ENCODE peak calls at places on chromosomes 1 and 21, in ten cellular contexts. Y, Z, F, Q, S, C, I, T, O and L are unnamed samples.

GRCh38 chr21:32403201-32403701 is 9.3 kb upstream of the EVA1C start:
- DNase-seq in C (peak), O (peak), T (no peak), S (peak), Q (peak), I (peak), F (peak), Y (peak), Z (no peak), L (peak)

GRCh38 chr1:165883056-165883455 is 55.6 kb downstream of the UCK2 start:
- DNase-seq in F (no peak), S (no peak), Y (no peak), I (peak), O (no peak), Z (no peak), C (peak), Q (no peak), T (no peak), L (no peak)

GRCh38 chr1:17163789-17164666 is 40.9 kb upstream of the PADI1 start:
- DNase-seq in F (no peak), O (no peak), Y (no peak), S (no peak), T (no peak), Q (no peak), Z (no peak), I (no peak), C (no peak), L (no peak)

GRCh38 chr21:17348357-17348756 is 164.5 kb upstream of the CXADR start:
- DNase-seq in Q (no peak), Y (no peak), C (no peak), S (no peak), I (no peak), O (no peak), F (no peak), T (no peak), Z (no peak), L (no peak)

GRCh38 chr1:182141040-182141439 is 79.5 kb upstream of the ZNF648 start:
- DNase-seq in Y (no peak), Q (no peak), C (no peak), O (no peak), T (no peak), F (no peak), S (no peak), I (no peak), Z (no peak), L (no peak)

GRCh38 chr1:16249838-16250241 is 12.9 kb upstream of the CPLANE2 start:
- DNase-seq in Z (peak), Y (no peak), C (peak), I (peak), Q (peak), T (no peak), F (peak), O (no peak), S (peak), L (peak)

GRCh38 chr21:46385846-46386725 is 62.1 kb downstream of the PCNT start:
- DNase-seq in Q (no peak), O (no peak), F (no peak), I (no peak), T (no peak), Y (no peak), Z (peak), C (no peak), S (no peak), L (no peak)

GRCh38 chr1:184558691-184559090 is 171.9 kb downstream of the C1orf21 start:
- DNase-seq in Z (no peak), I (no peak), Q (no peak), T (no peak), O (no peak), F (no peak), Y (no peak), C (no peak), S (no peak), L (no peak)

GRCh38 chr1:198529414-198529813 is 11.1 kb downstream of the ATP6V1G3 start:
- DNase-seq in Y (no peak), I (peak), O (no peak), Z (no peak), F (no peak), Q (no peak), S (no peak), C (peak), T (no peak), L (no peak)

GRCh38 chr1:21217812-21218596 is 41.3 kb upstream of the EIF4G3 start:
- DNase-seq in S (peak), Z (peak), Q (no peak), O (no peak), T (no peak), F (peak), C (no peak), Y (peak), I (no peak), L (peak)

GRCh38 chr1:201624741-201625646 is 86.1 kb downstream of the NAV1 start:
- DNase-seq in O (no peak), Q (peak), I (peak), Z (no peak), Y (no peak), F (no peak), T (no peak), C (peak), S (peak), L (no peak)

GRCh38 chr1:223141021-223141420 is 2.0 kb downstream of the TLR5 start:
- DNase-seq in I (no peak), Z (no peak), T (no peak), Q (no peak), C (no peak), O (no peak), S (no peak), Y (no peak), F (peak), L (no peak)

GRCh38 chr1:187928288-187928687 is 1099.5 kb downstream of the PLA2G4A start:
- DNase-seq in I (peak), S (no peak), C (peak), Z (no peak), F (peak), Q (no peak), O (no peak), T (no peak), Y (peak), L (peak)

GRCh38 chr1:5707566-5708178 is 284.6 kb downstream of the NPHP4 start:
- DNase-seq in Y (no peak), C (no peak), I (no peak), T (peak), Q (no peak), S (no peak), O (no peak), F (no peak), Z (no peak), L (no peak)

GRCh38 chr1:158771950-158772866 is at the start of gene OR6N1:
- DNase-seq in I (no peak), C (no peak), T (no peak), Z (no peak), O (no peak), Y (no peak), F (no peak), Q (no peak), S (no peak), L (no peak)

GRCh38 chr1:98325646-98326441 is 335.7 kb upstream of the SNX7 start:
- DNase-seq in C (peak), I (peak), Y (no peak), O (no peak), F (no peak), Q (peak), S (peak), Z (peak), T (no peak), L (no peak)

GRCh38 chr1:204650911-204651570 is 34.5 kb downstream of the LRRN2 start:
- DNase-seq in T (no peak), I (peak), C (no peak), O (no peak), Q (no peak), Z (no peak), S (no peak), Y (no peak), F (no peak), L (no peak)

DNA sequence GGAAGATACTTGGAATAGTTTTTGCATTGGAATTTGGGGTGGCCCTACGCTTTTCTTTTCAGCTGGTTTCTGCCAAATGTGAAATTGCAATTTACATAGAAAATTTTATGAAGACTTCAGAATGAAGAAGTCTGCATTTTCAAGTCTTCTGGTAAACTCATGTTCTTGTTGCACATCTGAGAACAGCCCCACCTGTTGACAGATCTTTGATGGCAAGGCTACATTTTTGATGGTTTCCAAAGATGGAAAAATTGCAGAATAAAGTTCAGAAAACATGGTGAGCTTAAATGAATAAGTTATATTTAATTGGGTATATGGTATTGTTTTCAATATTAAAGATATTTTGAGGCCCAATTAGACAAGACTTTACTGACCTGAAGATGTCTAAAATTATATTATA is 25.4 kb downstream of the OLFM3 start:
- DNase-seq in S (no peak), F (no peak), C (no peak), I (no peak), T (no peak), Y (no peak), Z (no peak), O (no peak), Q (no peak), L (no peak)
- TF ChIP-seq CTCF in S (no peak), F (no peak), C (no peak), I (no peak), T (no peak), Y (no peak), Z (no peak), O (no peak), Q (no peak), L (no peak)

GRCh38 chr1:103525114-103525606 is 339 bp upstream of the RNPC3 start:
- DNase-seq in Y (no peak), Q (peak), Z (no peak), I (peak), S (peak), C (peak), T (no peak), O (no peak), F (no peak), L (peak)

GRCh38 chr1:103523346-103523745 is 2.2 kb upstream of the RNPC3 start:
- DNase-seq in Y (no peak), Z (no peak), C (no peak), S (no peak), O (no peak), F (no peak), Q (no peak), I (no peak), T (no peak), L (no peak)

GRCh38 chr1:103527331-103527730 is 1.8 kb downstream of the RNPC3 start:
- DNase-seq in F (no peak), S (no peak), C (no peak), Z (no peak), I (no peak), Y (no peak), O (no peak), Q (no peak), T (no peak), L (no peak)

GRCh38 chr1:103529746-103530145 is 4.2 kb downstream of the RNPC3 start:
- DNase-seq in Z (peak), I (peak), F (no peak), S (no peak), Y (no peak), Q (no peak), C (peak), O (no peak), T (no peak), L (no peak)

DNA sequence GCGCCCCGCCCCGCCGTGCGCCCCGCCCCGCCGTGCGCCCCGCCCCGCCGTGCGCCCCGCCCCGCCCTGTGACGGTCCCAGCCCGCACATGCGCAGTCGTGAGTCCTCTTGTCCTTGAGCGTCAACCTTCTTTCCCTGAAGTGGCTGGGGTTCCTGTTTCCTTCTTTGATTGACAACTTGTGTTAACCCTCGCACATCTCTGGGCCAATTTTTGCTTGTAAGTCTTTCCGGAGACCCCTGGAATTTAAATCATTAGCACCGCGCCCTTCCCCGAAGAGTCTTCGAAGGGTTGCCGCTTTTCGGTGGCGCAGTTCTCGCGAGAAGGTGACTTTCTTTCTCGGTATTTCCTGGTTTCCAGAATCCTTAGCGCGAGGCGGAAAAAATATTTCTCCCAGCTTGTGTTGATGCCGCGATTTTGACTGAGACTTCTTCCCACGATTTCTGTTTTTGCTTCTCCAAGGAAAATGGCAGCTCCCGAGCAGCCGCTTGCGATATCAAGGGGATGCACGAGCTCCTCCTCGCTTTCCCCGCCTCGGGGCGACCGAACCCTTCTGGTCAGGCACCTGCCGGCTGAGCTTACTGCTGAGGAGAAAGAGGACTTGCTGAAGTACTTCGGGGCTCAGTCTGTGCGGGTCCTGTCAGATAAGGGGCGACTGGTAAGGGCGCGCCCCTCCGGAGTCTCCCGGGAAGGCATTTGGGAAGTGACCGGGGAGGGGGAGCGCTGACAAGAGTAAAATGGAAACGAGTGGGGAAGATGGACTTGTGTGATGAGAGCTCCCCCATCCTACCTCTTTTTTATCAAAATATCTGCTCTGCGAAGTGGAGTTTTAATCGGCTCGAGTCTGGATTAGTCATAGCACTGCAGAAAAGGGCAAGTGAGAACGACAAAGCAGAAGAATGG is at the start of gene RNPC3:
- DNase-seq in Y (peak), T (peak), F (peak), I (peak), O (peak), Z (peak), C (peak), Q (peak), S (peak), L (peak)
- TF ChIP-seq CTCF in Y (no peak), T (no peak), F (no peak), I (peak), O (no peak), Z (no peak), C (no peak), Q (no peak), S (no peak), L (no peak)

DNA sequence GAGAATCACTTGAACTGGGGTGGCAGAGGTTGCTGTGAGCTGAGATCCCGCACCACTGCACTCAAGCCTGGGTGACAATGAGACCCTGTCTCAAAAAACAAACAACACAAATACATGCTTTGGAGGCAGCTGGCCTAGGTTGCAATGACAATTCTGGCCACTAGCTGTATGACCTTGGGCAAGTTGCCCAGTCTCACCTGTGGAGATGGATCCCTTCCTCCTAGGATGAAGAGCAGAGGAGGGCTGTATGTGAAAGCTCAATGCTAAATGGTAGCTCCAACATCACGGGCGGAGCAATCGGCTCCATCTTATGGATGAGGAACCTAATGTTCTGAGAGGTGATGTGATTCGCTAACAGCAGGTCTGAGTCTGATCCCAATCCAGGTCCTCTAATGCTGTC is 20.6 kb downstream of the ADORA1 start:
- DNase-seq in C (no peak), I (no peak), Y (no peak), O (no peak), S (no peak), T (no peak), F (no peak), Q (no peak), Z (no peak), L (no peak)
- TF ChIP-seq CTCF in C (peak), I (no peak), Y (no peak), O (peak), S (no peak), T (peak), F (peak), Q (no peak), Z (no peak), L (peak)

DNA sequence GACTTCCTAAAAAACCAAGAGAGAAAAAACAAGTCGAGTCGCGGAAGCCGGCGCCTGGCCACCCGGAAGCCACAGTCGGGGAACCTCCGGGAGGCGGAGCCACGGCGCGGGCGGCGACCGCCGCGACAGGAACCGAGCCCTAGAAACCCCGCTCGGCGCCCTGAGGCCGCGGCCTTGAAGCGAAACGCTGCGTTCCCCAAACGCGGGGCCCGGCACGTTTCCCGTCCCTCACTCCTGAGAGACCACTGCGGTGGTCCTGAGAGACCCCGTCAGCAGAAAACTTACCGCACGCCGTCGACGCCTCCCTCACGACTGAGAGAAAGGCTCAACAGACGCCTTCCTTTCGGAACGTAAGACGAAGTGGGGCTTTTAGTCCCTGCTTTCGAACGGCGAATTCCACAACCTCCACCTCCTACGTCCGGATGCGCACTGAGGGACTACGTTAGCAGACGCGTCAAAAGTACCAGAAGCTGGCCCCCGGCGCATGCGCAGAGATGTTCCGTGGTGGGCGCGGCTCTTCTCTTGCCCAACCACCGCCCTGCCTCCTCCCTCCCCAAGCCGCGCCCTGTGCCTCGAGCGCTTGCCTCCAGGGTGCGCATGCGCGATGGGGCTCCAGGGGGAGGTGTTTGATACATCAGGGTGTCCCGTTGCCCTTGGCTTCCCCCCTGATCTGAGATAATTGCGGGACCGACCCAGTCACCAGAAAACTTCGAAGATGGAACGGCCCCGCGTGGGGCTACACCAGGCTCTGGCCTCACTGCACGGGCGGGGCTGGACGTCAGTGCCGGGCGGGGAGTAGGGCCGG is at the start of gene RSRP1:
- DNase-seq in F (peak), T (peak), S (peak), Z (peak), Y (peak), Q (peak), I (peak), C (peak), O (peak), L (peak)
- TF ChIP-seq CTCF in F (no peak), T (peak), S (peak), Z (no peak), Y (no peak), Q (no peak), I (no peak), C (no peak), O (no peak), L (no peak)

GRCh38 chr1:241157435-241157834 is 199.6 kb downstream of the RGS7 start:
- DNase-seq in O (no peak), Y (no peak), F (no peak), C (no peak), Z (no peak), T (no peak), S (no peak), Q (no peak), I (no peak), L (no peak)
- TF ChIP-seq CTCF in O (no peak), Y (no peak), F (no peak), C (no peak), Z (no peak), T (no peak), S (no peak), Q (no peak), I (peak), L (no peak)